ENCODE peak calls at places on chromosomes 13 and 19, in seven cellular contexts. O is Karpas-422, I is spleen, P is AG04450, Z is HL-60, B is neural progenitor cell, F is pancreas. D is an unnamed sample.

GRCh38 chr19:955803-956746 is 28.1 kb upstream of the WDR18 start:
- DNase-seq in Z (no peak), B (peak; percentile 93), F (peak; percentile 60), P (no peak), I (no peak), O (no peak), D (no peak)

GRCh38 chr19:16794456-16794855 is 34.7 kb upstream of the SIN3B start:
- DNase-seq in Z (no peak), F (no peak), B (no peak), I (no peak), O (no peak), P (no peak), D (no peak)

GRCh38 chr13:24617394-24618218 is 62.6 kb upstream of the ATP12A start:
- DNase-seq in B (no peak), P (no peak), I (no peak), F (no peak), O (no peak), Z (no peak), D (no peak)

GRCh38 chr13:87867426-87867825 is 196.3 kb downstream of the SLITRK5 start:
- DNase-seq in I (no peak), O (no peak), F (no peak), P (no peak), B (no peak), Z (no peak), D (no peak)

GRCh38 chr13:92074658-92075057 is 676.2 kb downstream of the GPC5 start:
- DNase-seq in O (peak; percentile 54), F (no peak), B (peak; percentile 68), Z (peak; percentile 13), P (no peak), I (no peak), D (no peak)

GRCh38 chr13:27472441-27472840 is 22.1 kb upstream of the MTIF3 start:
- DNase-seq in F (no peak), P (no peak), O (no peak), Z (no peak), B (no peak), I (no peak), D (no peak)

GRCh38 chr19:45492627-45493470 is 4.0 kb downstream of the RTN2 start:
- DNase-seq in P (no peak), B (peak; percentile 84), I (no peak), F (no peak), O (no peak), Z (no peak), D (no peak)

GRCh38 chr13:36154567-36155231 is 23.5 kb upstream of the DCLK1 start:
- DNase-seq in I (no peak), B (peak; percentile 59), O (no peak), P (no peak), F (no peak), Z (no peak), D (no peak)

DNA sequence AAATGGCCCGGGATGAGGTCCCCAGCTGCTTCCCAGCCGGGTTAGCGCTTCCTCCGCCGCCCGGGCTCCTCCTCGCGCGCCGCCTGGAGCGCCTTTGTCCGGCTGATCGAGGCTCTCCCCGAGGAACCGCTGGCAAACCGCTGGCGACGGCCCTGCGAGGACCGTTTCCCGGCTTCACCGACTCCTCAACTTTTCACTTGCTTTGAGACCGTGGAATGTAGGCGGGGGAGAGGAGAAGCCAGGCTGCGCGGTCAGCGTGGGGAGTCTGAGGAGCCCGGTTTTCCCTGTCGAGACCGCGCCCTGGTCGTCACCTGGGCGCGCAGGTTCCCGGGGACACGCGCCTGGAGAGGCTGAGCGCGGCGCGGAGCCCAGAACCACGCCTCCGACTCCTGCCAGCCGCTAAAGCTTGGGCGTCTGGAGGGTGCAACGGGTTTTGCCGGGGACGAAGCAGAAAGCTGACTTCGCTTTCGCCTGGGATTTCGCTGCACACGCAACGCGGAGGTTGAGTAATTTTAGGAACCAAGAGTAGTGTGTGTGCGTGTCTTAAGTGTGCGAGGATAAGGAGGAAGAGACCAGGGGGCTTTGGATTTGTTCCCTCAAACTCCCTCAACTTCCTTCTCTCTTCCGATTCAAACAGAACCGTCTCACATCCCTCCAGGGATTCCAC is 7.3 kb upstream of the DGKH start:
- DNase-seq in O (peak; percentile 74), Z (peak; percentile 46), I (peak; percentile 88), B (peak; percentile 68), P (no peak), F (peak; percentile 33), D (peak; percentile 51)
- H3K27me3 ChIP-seq in O (no peaks in the 10 kb centered on the region), Z (peaks cover 4% of the 10 kb centered on the region), I (peaks cover 15% of the 10 kb centered on the region), B (peaks cover 72% of the 10 kb centered on the region), P (no peaks in the 10 kb centered on the region), F (no peaks in the 10 kb centered on the region), D (peaks cover 7% of the 10 kb centered on the region)

GRCh38 chr13:29923554-29924481 is 73.4 kb upstream of the UBL3 start:
- DNase-seq in P (peak; percentile 95), F (peak; percentile 95), O (peak; percentile 85), I (peak; percentile 84), B (peak; percentile 58), Z (peak; percentile 17), D (peak; percentile 38)

GRCh38 chr13:29922281-29922821 is 71.9 kb upstream of the UBL3 start:
- DNase-seq in Z (no peak), F (no peak), I (no peak), P (no peak), O (no peak), B (no peak), D (no peak)

GRCh38 chr13:29921542-29921941 is 71.1 kb upstream of the UBL3 start:
- DNase-seq in P (no peak), O (no peak), F (no peak), Z (no peak), I (no peak), B (no peak), D (no peak)

GRCh38 chr13:29924482-29924884 is 74.1 kb upstream of the UBL3 start:
- DNase-seq in F (peak; percentile 45), I (no peak), Z (no peak), B (no peak), P (no peak), O (no peak), D (no peak)

GRCh38 chr13:29922896-29923295 is 72.5 kb upstream of the UBL3 start:
- DNase-seq in F (no peak), O (no peak), Z (no peak), I (no peak), B (no peak), P (no peak), D (no peak)
- H3K4me3 ChIP-seq in F (no peak overlapping the region), O (no peak overlapping the region), Z (no peak overlapping the region), I (no peak overlapping the region), B (no peak overlapping the region), P (no peak overlapping the region), D (no peak overlapping the region)

GRCh38 chr19:53898680-53899341 is 10.3 kb upstream of the CACNG7 start:
- DNase-seq in O (no peak), B (peak; percentile 98), P (no peak), I (no peak), Z (no peak), F (no peak), D (no peak)
- H3K27me3 ChIP-seq in O (no peaks in the 10 kb centered on the region), B (peaks cover 20% of the 10 kb centered on the region), P (peaks cover 8% of the 10 kb centered on the region), I (peaks cover 73% of the 10 kb centered on the region), Z (no peaks in the 10 kb centered on the region), F (no peaks in the 10 kb centered on the region), D (no peaks in the 10 kb centered on the region)

GRCh38 chr19:34224996-34225658 is 29.2 kb upstream of the GARRE1 start:
- DNase-seq in F (no peak), I (no peak), B (no peak), Z (no peak), O (no peak), P (no peak), D (no peak)
- H3K4me3 ChIP-seq in F (no peak overlapping the region), I (no peak overlapping the region), B (no peak overlapping the region), Z (no peak overlapping the region), O (no peak overlapping the region), P (no peak overlapping the region), D (no peak overlapping the region)

GRCh38 chr19:54312011-54312410 is 955 bp downstream of the LILRA5 start:
- DNase-seq in Z (no peak), P (no peak), O (no peak), B (no peak), F (no peak), I (no peak), D (no peak)

GRCh38 chr19:54311486-54311885 is 1.5 kb downstream of the LILRA5 start:
- DNase-seq in O (no peak), Z (no peak), F (no peak), B (no peak), P (no peak), I (no peak), D (no peak)

GRCh38 chr19:54309811-54310210 is 3.2 kb downstream of the LILRA5 start:
- DNase-seq in F (no peak), B (no peak), I (no peak), Z (no peak), O (no peak), P (no peak), D (no peak)

GRCh38 chr19:54312436-54313362 is at the start of gene LILRA5:
- DNase-seq in I (peak; percentile 86), P (no peak), Z (peak; percentile 85), F (no peak), B (no peak), O (peak; percentile 71), D (no peak)

GRCh38 chr19:54310543-54310942 is 2.4 kb downstream of the LILRA5 start:
- DNase-seq in P (no peak), O (no peak), B (no peak), F (no peak), I (no peak), Z (no peak), D (no peak)
- H3K27me3 ChIP-seq in P (no peaks in the 10 kb centered on the region), O (no peaks in the 10 kb centered on the region), B (no peaks in the 10 kb centered on the region), F (no peaks in the 10 kb centered on the region), I (peaks cover 16% of the 10 kb centered on the region), Z (peaks cover 13% of the 10 kb centered on the region), D (no peaks in the 10 kb centered on the region)

GRCh38 chr19:54095136-54095858 is 5.3 kb downstream of the OSCAR start:
- DNase-seq in F (no peak), O (no peak), P (no peak), B (no peak), I (no peak), Z (no peak), D (no peak)
- H3K4me3 ChIP-seq in F (no peak overlapping the region), O (no peak overlapping the region), P (peak overlapping the region; percentile 46), B (peak overlapping the region; percentile 40), I (peak overlapping the region; percentile 34), Z (no peak overlapping the region), D (no peak overlapping the region)

D was measured in DND-41.